ENCODE peak calls at places on chromosomes 7 and 10, in five cellular contexts. X is Kasumi-1, G is WERI-Rb-1, T is T-cell, E is SW480. B is an unnamed sample.

GRCh38 chr10:3887404-3887803 is 102.4 kb upstream of the KLF6 start:
- DNase-seq in X (no peak), G (no peak), T (no peak), E (no peak), B (no peak)

GRCh38 chr10:95831076-95831475 is 75.1 kb downstream of the ENTPD1 start:
- DNase-seq in G (no peak), T (no peak), X (no peak), E (no peak), B (no peak)

GRCh38 chr10:133123050-133123745 is 35.5 kb downstream of the ADGRA1 start:
- DNase-seq in E (no peak), X (no peak), G (no peak), T (no peak), B (no peak)

GRCh38 chr10:70726909-70727495 is 54.7 kb downstream of the ADAMTS14 start:
- DNase-seq in T (no peak), E (no peak), X (no peak), G (no peak), B (no peak)

GRCh38 chr7:7969306-7970112 is 913 bp downstream of the GLCCI1 start:
- DNase-seq in E (peak), X (peak), T (peak), G (peak), B (peak)

GRCh38 chr7:151607464-151607867 is 87.8 kb upstream of the RHEB start:
- DNase-seq in G (no peak), E (peak), X (no peak), T (no peak), B (no peak)

GRCh38 chr7:157000047-157000726 is 10.3 kb downstream of the MNX1 start:
- DNase-seq in T (no peak), G (no peak), E (no peak), X (no peak), B (no peak)

GRCh38 chr7:140390034-140390433 is 8.3 kb downstream of the SLC37A3 start:
- DNase-seq in X (no peak), T (no peak), G (no peak), E (no peak), B (no peak)

GRCh38 chr10:102815790-102816549 is 21.2 kb downstream of the CYP17A1 start:
- DNase-seq in G (no peak), E (no peak), T (no peak), X (peak), B (no peak)

GRCh38 chr7:44563171-44563679 is 10.5 kb downstream of the DDX56 start:
- DNase-seq in G (no peak), T (no peak), X (no peak), E (no peak), B (no peak)

GRCh38 chr10:5165738-5166137 is 19.2 kb downstream of the AKR1C8 start:
- DNase-seq in E (no peak), G (no peak), X (peak), T (no peak), B (peak)

GRCh38 chr10:97333601-97334369 is 744 bp downstream of the FRAT2 start:
- DNase-seq in E (peak), G (no peak), X (peak), T (peak), B (peak)

GRCh38 chr7:155609185-155609584 is 35.3 kb upstream of the RBM33 start:
- DNase-seq in X (no peak), G (no peak), T (no peak), E (no peak), B (no peak)

GRCh38 chr7:100966542-100967291 is 2.6 kb upstream of the MUC12 start:
- DNase-seq in E (peak), G (no peak), X (no peak), T (no peak), B (no peak)

GRCh38 chr7:21507627-21508343 is 35.1 kb upstream of the DNAH11 start:
- DNase-seq in X (no peak), G (peak), E (no peak), T (no peak), B (peak)